ENCODE peak calls at places on chromosomes 11 and 22, in four cellular contexts. M is HepG2, S is H1, F is GM12878. H is an unnamed sample. For H3K27me3, the result is how much of the 10 kb centered on the place peaks cover.

GRCh38 chr11:18721576-18722292 is 4.3 kb downstream of the IGSF22 start:
- DNase-seq in F (no peak), S (no peak), M (no peak), H (peak)

GRCh38 chr11:2760196-2760871 is 60.5 kb upstream of the KCNQ1OT1 start:
- DNase-seq in F (no peak), M (no peak), S (no peak), H (no peak)

GRCh38 chr11:2919188-2919587 is 10.0 kb downstream of the PHLDA2 start:
- DNase-seq in S (no peak), M (no peak), F (no peak), H (no peak)

GRCh38 chr22:17368727-17369552 is at the start of gene CECR2:
- DNase-seq in M (no peak), S (peak), F (peak), H (peak)

GRCh38 chr11:3644817-3645235 is at the start of gene ART1:
- DNase-seq in S (no peak), M (no peak), F (no peak), H (no peak)

GRCh38 chr11:128463975-128464374 is 123.4 kb downstream of the ETS1 start:
- DNase-seq in F (no peak), M (no peak), S (no peak), H (no peak)

GRCh38 chr11:112115389-112115788 is 28.7 kb downstream of the SDHD start:
- DNase-seq in M (no peak), S (no peak), F (no peak), H (no peak)

GRCh38 chr11:45328726-45329125 is 42.6 kb upstream of the SYT13 start:
- DNase-seq in S (no peak), F (no peak), M (no peak), H (no peak)

GRCh38 chr11:15933896-15934625 is 422.3 kb downstream of the SOX6 start:
- DNase-seq in F (no peak), M (no peak), S (no peak), H (no peak)

GRCh38 chr11:110088535-110089344 is 4.5 kb upstream of the ZC3H12C start:
- DNase-seq in M (no peak), F (no peak), S (no peak), H (no peak)

GRCh38 chr11:128195057-128195751 is 392.2 kb downstream of the ETS1 start:
- DNase-seq in S (no peak), F (no peak), M (no peak), H (no peak)

GRCh38 chr11:2200957-2201519 is 29.4 kb upstream of the TH start:
- DNase-seq in F (no peak), M (no peak), S (no peak), H (no peak)

GRCh38 chr11:112174789-112175595 is at the start of gene BCO2:
- DNase-seq in M (peak), F (no peak), S (no peak), H (peak)

GRCh38 chr11:79438631-79439429 is 2.0 kb downstream of the TENM4 start:
- DNase-seq in F (no peak), M (no peak), S (no peak), H (no peak)

DNA sequence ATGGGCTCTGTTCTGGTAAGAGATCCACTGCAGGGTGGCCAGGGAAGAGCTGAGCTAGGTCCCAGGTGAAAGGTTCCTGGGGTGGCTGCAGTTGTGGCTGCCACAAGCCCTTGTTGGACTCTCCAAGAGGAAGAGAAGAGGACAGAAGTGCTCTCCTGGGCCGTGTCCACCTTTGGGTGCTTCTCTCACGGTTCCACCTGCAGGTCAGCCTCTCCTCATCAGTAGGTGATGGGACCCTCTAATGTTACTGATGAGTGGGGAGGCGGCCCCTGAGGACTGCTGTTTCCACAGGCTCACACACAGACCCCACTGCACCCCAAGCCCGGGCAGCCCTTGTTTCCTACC is 804.9 kb downstream of the BRD1 start:
- DNase-seq in S (no peak), M (no peak), F (no peak), H (no peak)
- H3K27me3 ChIP-seq in S (under half), M (under half), F (under half), H (under half)

DNA sequence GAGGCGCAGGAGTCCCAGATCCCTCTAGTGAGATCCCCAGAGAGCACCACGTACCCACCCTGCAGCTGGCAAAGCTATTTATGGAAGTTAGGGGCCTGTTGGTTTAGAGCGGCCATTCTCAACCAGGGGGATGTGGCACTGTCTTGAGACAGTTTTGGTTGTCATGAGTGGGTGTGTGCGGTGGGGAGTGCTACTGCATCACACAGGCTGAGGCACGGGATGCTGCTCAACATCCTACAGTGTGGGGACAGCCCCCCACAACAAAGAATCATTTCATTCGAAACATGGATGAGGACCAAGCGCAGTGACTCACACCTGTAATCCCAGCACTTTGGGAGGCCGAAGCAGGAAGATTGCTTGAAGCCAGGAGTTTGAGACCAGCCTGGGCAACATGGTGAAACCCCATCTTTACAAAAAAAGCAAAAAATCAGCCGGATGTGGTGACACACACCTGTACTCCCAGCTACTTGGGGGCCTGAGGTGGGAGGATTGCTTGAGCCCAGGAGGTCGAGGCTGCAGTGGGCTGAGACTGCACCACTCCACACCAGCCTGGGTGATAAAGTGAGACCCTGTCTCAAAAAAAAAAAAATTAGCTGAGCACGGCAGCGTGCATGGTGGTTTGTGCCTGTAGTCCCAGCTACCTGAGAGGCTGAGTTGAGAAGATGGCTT is 28.2 kb downstream of the GGT5 start:
- DNase-seq in M (no peak), F (peak), S (no peak), H (no peak)
- H3K9ac ChIP-seq in M (no peak), F (no peak), S (no peak), H (no peak)

GRCh38 chr11:133964946-133965632 is 8.3 kb upstream of the IGSF9B start:
- DNase-seq in M (no peak), S (no peak), F (no peak), H (no peak)
- TF ChIP-seq SUZ12 in M (no peak), S (no peak), F (no peak), H (no peak)

GRCh38 chr11:17275376-17276235 is 933 bp upstream of the NUCB2 start:
- DNase-seq in M (peak), S (no peak), F (no peak), H (no peak)
- H3K27me3 ChIP-seq in M (under half), S (under half), F (under half), H (under half)

GRCh38 chr11:12168114-12168513 is 57.7 kb downstream of the MICAL2 start:
- DNase-seq in S (no peak), F (no peak), M (no peak), H (no peak)

GRCh38 chr11:12171921-12172320 is 61.5 kb downstream of the MICAL2 start:
- DNase-seq in M (no peak), S (no peak), F (no peak), H (no peak)

GRCh38 chr11:12170501-12170900 is 60.1 kb downstream of the MICAL2 start:
- DNase-seq in M (no peak), S (no peak), F (no peak), H (no peak)

GRCh38 chr11:12170984-12171383 is 60.6 kb downstream of the MICAL2 start:
- DNase-seq in F (no peak), S (no peak), M (no peak), H (no peak)

GRCh38 chr11:12169822-12170221 is 59.4 kb downstream of the MICAL2 start:
- DNase-seq in S (no peak), F (no peak), M (no peak), H (no peak)
- H3K9ac ChIP-seq in S (no peak), F (no peak), M (no peak), H (no peak)

DNA sequence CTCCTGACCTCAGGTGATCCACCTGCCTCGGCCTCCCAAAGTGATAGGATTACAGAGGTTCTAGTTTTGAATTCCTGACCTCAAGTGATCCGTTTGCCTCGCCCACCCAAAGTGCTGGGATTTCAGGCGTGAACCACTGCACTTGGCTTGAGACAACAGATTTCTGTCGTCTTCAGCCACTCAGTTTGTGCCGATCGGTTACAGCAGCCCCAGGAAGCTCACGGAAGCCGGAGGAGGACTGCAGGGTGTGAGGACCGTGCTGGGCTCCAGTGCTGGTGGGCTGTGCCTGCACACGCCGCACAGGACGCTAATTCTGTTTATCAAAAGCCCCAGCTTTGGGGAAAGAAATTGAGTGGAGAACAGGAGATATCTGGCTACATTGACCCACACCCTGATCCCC is 82.0 kb downstream of the CELSR1 start:
- DNase-seq in M (no peak), F (no peak), S (no peak), H (no peak)
- TF ChIP-seq SUZ12 in M (no peak), F (no peak), S (no peak), H (no peak)

DNA sequence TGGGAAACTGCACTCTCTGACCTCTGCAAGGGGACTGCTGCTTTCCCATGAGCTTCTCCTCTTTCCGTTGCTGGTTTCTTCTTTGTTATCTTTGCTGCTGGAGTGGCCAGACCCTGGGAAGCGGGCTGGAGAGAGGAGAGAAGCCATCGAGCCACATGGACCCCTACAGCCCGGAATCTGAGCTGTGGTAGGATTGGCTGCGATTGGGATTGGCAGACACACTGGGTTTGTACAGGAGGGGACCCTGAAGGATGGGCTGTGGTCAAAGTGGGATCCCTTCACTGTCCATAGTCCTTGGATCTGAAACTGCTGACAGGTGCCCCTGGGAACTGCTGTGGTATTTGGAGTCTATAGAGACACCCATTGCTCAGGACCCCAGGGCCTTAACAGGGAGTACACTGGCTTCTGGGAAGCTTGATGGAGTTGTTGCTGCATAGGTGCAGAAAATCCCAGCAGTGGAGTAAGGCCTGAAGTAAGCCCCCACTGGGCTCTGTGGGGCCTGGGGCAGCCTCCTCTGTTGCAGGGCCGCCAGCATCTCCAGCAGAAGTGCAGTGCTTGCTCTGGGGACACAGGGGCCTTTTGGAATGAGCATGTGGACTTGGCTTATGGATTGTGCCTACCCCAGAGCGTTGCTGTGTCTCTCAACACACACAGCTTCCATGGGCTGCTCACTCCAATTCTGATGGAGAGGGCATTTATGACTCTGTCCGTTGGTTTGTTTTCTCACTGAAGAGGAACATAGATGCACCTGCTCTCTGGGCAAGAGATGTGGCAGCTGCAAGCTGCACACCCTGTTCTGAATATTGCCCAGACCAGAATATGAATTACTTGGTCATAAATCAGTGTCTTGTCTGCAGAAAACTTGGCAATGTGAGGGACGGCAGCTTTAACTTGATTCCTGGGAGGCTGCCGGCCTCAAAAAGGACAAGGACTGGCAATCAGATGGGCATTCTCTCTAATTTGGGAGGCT is 32.0 kb downstream of the BCR start:
- DNase-seq in M (no peak), S (no peak), F (no peak), H (no peak)
- H3K27me3 ChIP-seq in M (under half), S (under half), F (under half), H (under half)

GRCh38 chr22:20987375-20987774 is 5.3 kb downstream of the LZTR1 start:
- DNase-seq in F (no peak), S (no peak), M (no peak), H (no peak)

GRCh38 chr22:20989323-20990138 is 7.4 kb downstream of the LZTR1 start:
- DNase-seq in F (no peak), S (no peak), M (no peak), H (no peak)

GRCh38 chr22:20986365-20986764 is 4.3 kb downstream of the LZTR1 start:
- DNase-seq in S (no peak), M (no peak), F (no peak), H (no peak)

GRCh38 chr22:20990184-20991180 is 8.4 kb downstream of the LZTR1 start:
- DNase-seq in S (no peak), M (no peak), F (no peak), H (no peak)

DNA sequence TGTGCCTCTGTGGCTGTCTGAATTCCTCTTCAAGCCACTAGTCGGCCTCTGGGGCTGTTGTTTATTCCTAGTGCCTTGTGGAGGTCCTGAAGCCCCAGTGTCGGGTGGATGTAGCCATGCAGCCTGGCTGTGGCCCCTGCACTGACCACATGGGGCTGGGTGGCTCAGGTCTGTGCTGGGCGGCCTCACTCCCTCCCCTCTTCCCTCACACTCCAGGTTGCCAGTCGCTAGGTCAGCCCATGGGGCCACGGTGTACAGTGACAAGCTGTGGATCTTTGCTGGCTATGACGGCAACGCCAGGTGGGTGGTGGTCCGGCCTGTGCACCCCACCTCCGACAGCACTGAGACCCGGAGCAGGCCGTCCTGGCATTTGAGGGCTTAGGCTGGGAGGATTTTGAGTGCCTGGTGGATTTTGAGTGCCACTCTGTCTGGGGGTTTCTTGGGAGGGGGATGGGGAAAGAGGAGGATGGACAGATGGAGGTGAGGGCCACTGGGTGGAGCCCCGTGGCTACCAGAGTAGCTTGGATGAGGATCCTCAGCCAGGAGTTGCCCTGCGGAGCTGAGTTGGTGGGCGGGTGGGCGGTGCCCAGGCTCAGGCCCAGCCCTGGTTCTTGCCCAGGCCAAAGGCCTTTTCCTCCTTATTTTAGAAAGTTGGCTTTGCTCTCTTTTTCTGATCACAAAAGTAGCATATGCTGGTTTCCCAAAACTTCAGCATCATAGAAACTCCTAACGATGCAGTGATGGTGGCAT is 6.7 kb downstream of the LZTR1 start:
- DNase-seq in F (no peak), S (no peak), M (no peak), H (no peak)
- H3K9ac ChIP-seq in F (no peak), S (no peak), M (no peak), H (no peak)